ENCODE peak calls at places on chromosomes 16 and 17, in seven cellular contexts. Z is NCI-H187; X is HuH-7; P is activated naive CD4-positive, alpha-beta T cell treated with anti-CD3 and anti-CD28 coated beads, Interleukin-2, amount 10 ng/mL, durations not matched to agents 7 days and 5 days; C is stimulated activated CD4-positive, alpha-beta T cell treated with anti-CD3 and anti-CD28 coated beads, Interleukin-1b, Interleukin-23, amount 100 ng/mL, for 1 hour; K is germinal center; W is HTR-8/SVneo. E is an unnamed sample.

GRCh38 chr17:29250666-29251065 is 4.0 kb downstream of the CRYBA1 start:
- DNase-seq in Z (no peak), X (no peak), P (no peak), C (no peak), K (no peak), W (no peak), E (no peak)

GRCh38 chr17:72494576-72494975 is 373.8 kb downstream of the SOX9 start:
- DNase-seq in Z (no peak), X (no peak), P (no peak), C (no peak), K (no peak), W (no peak), E (no peak)

GRCh38 chr16:55059146-55059545 is 128.5 kb downstream of the IRX5 start:
- DNase-seq in Z (no peak), X (no peak), P (no peak), C (no peak), K (no peak), W (no peak), E (no peak)

GRCh38 chr17:14302421-14303099 is 1.7 kb downstream of the HS3ST3B1 start:
- DNase-seq in Z (no peak), X (peak; percentile 78), P (peak; percentile 88), C (peak; percentile 63), K (peak; percentile 84), W (peak; percentile 54), E (no peak)

GRCh38 chr16:57301126-57301817 is 16.8 kb upstream of the PLLP start:
- DNase-seq in Z (no peak), X (no peak), P (no peak), C (no peak), K (no peak), W (no peak), E (no peak)

GRCh38 chr16:82344157-82344556 is 174.1 kb upstream of the MPHOSPH6 start:
- DNase-seq in Z (no peak), X (peak; percentile 59), P (no peak), C (no peak), K (no peak), W (no peak), E (no peak)

GRCh38 chr16:20976568-20976967 is 76.0 kb downstream of the LYRM1 start:
- DNase-seq in Z (no peak), X (no peak), P (no peak), C (no peak), K (no peak), W (no peak), E (no peak)

GRCh38 chr16:7392206-7392605 is 59.6 kb downstream of the RBFOX1 start:
- DNase-seq in Z (no peak), X (no peak), P (no peak), C (no peak), K (no peak), W (no peak), E (peak; percentile 6)

GRCh38 chr16:65180986-65181710 is 59.3 kb upstream of the CDH11 start:
- DNase-seq in Z (no peak), X (no peak), P (no peak), C (no peak), K (no peak), W (no peak), E (no peak)

GRCh38 chr17:73191443-73192218 is 1.2 kb upstream of the COG1 start:
- DNase-seq in Z (no peak), X (peak; percentile 74), P (peak; percentile 81), C (peak; percentile 48), K (peak; percentile 82), W (peak; percentile 87), E (no peak)

GRCh38 chr17:67221062-67221998 is 23.7 kb downstream of the HELZ start:
- DNase-seq in Z (no peak), X (peak; percentile 45), P (peak; percentile 61), C (no peak), K (peak; percentile 53), W (peak; percentile 64), E (no peak)

GRCh38 chr17:55062921-55063320 is 94.4 kb downstream of the STXBP4 start:
- DNase-seq in Z (no peak), X (no peak), P (no peak), C (no peak), K (no peak), W (no peak), E (no peak)

GRCh38 chr17:67359960-67360817 is 6.2 kb downstream of the PSMD12 start:
- DNase-seq in Z (no peak), X (no peak), P (peak; percentile 70), C (no peak), K (peak; percentile 30), W (no peak), E (no peak)

GRCh38 chr17:70374496-70374895 is 205.2 kb downstream of the KCNJ2 start:
- DNase-seq in Z (no peak), X (no peak), P (no peak), C (no peak), K (no peak), W (no peak), E (no peak)

E was measured in DMS79.